ENCODE peak calls at places on chromosome 9, in five cellular contexts. O is astrocyte, T is tibial artery, V is suprapubic skin, U is mucosa of descending colon. H is an unnamed sample.

GRCh38 chr9:90795879-90796317 is 5.7 kb upstream of the SYK start:
- DNase-seq in O (no peak), T (no peak), V (no peak), U (no peak), H (no peak)

GRCh38 chr9:113913426-113914195 is 37.5 kb downstream of the ZNF618 start:
- DNase-seq in O (no peak), T (peak; percentile 90), V (no peak), U (no peak), H (no peak)

GRCh38 chr9:106941901-106942300 is 78.9 kb downstream of the ZNF462 start:
- DNase-seq in O (no peak), T (no peak), V (no peak), U (no peak), H (no peak)

GRCh38 chr9:18848657-18849056 is 184.4 kb downstream of the SAXO1 start:
- DNase-seq in O (peak; percentile 14), T (no peak), V (no peak), U (no peak), H (no peak)

GRCh38 chr9:84731696-84732095 is 62.2 kb downstream of the NTRK2 start:
- DNase-seq in O (no peak), T (no peak), V (no peak), U (no peak), H (no peak)

GRCh38 chr9:9275656-9276055 is 1337.1 kb downstream of the PTPRD start:
- DNase-seq in O (no peak), T (no peak), V (no peak), U (no peak), H (no peak)

GRCh38 chr9:120475341-120475740 is 104.6 kb downstream of the CDK5RAP2 start:
- DNase-seq in O (peak; percentile 87), T (no peak), V (no peak), U (no peak), H (no peak)

GRCh38 chr9:137598943-137599342 is 6.5 kb upstream of the ARRDC1 start:
- DNase-seq in O (no peak), T (no peak), V (no peak), U (no peak), H (no peak)

GRCh38 chr9:16992138-16992537 is 121.7 kb upstream of the BNC2 start:
- DNase-seq in O (no peak), T (no peak), V (no peak), U (no peak), H (no peak)

GRCh38 chr9:6931913-6932312 is 174.1 kb downstream of the KDM4C start:
- DNase-seq in O (peak; percentile 90), T (no peak), V (no peak), U (no peak), H (no peak)

GRCh38 chr9:136172412-136173079 is 32.4 kb downstream of the LHX3 start:
- DNase-seq in O (no peak), T (no peak), V (no peak), U (no peak), H (peak; percentile 48)

GRCh38 chr9:124270504-124271335 is 13.0 kb downstream of the NEK6 start:
- DNase-seq in O (no peak), T (peak; percentile 96), V (no peak), U (peak; percentile 77), H (no peak)

GRCh38 chr9:7983361-7983974 is 183.9 kb upstream of the DMAC1 start:
- DNase-seq in O (no peak), T (no peak), V (no peak), U (no peak), H (no peak)

DNA sequence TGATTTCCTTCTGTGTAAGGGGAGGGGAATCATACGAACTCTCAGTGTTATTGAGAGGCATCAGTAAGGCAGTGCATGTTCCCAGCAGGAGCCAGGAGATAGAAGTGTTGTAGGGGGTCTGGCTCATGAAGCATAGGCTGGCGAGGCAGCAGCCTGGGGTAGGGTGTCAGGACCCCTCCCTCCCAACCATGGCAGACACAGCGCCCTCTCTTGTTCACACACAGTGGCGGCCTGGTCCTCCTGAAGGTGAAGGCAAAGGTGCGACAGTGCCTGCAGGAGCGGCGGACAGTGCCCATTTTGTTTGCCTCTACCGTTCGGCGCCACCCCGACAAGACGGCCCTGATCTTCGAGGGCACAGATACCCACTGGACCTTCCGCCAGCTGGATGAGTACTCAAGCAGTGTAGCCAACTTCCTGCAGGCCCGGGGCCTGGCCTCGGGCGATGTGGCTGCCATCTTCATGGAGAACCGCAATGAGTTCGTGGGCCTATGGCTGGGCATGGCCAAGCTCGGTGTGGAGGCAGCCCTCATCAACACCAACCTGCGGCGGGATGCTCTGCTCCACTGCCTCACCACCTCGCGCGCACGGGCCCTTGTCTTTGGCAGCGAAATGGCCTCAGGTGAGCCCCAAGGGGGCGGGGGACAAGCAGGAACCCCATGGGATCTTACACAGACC is 4.7 kb downstream of the SLC27A4 start:
- DNase-seq in O (no peak), T (no peak), V (no peak), U (no peak), H (no peak)
- H3K36me3 ChIP-seq in O (peaks cover 28% of the 10 kb centered on the region), T (peaks cover 79% of the 10 kb centered on the region), V (peaks cover 75% of the 10 kb centered on the region), U (peaks cover 5% of the 10 kb centered on the region), H (peaks cover 72% of the 10 kb centered on the region)

GRCh38 chr9:80496901-80497565 is 925.3 kb downstream of the TLE4 start:
- DNase-seq in O (no peak), T (no peak), V (no peak), U (no peak), H (no peak)

GRCh38 chr9:80498165-80498564 is 926.4 kb downstream of the TLE4 start:
- DNase-seq in O (no peak), T (no peak), V (no peak), U (no peak), H (no peak)

GRCh38 chr9:80501635-80502034 is 929.9 kb downstream of the TLE4 start:
- DNase-seq in O (peak; percentile 2), T (no peak), V (no peak), U (no peak), H (no peak)

GRCh38 chr9:80503692-80504400 is 932.1 kb downstream of the TLE4 start:
- DNase-seq in O (no peak), T (no peak), V (no peak), U (no peak), H (no peak)

GRCh38 chr9:80500300-80500699 is 928.5 kb downstream of the TLE4 start:
- DNase-seq in O (no peak), T (no peak), V (no peak), U (no peak), H (no peak)
- TF ChIP-seq CTCF in O (no peak), T (no peak), V (no peak), U (no peak), H (no peak)

GRCh38 chr9:129916707-129917106 is 81.4 kb downstream of the USP20 start:
- DNase-seq in O (no peak), T (no peak), V (no peak), U (no peak), H (no peak)
- H3K36me3 ChIP-seq in O (no peaks in the 10 kb centered on the region), T (peaks cover 12% of the 10 kb centered on the region), V (peaks cover 13% of the 10 kb centered on the region), U (no peaks in the 10 kb centered on the region), H (peaks cover 30% of the 10 kb centered on the region)

GRCh38 chr9:127909839-127910273 is 7.0 kb downstream of the ST6GALNAC4 start:
- DNase-seq in O (no peak), T (no peak), V (no peak), U (no peak), H (no peak)

GRCh38 chr9:127912296-127912695 is 4.5 kb downstream of the ST6GALNAC4 start:
- DNase-seq in O (no peak), T (no peak), V (no peak), U (no peak), H (peak; percentile 81)

GRCh38 chr9:127912882-127913281 is 4.0 kb downstream of the ST6GALNAC4 start:
- DNase-seq in O (no peak), T (no peak), V (no peak), U (peak; percentile 85), H (peak; percentile 82)

GRCh38 chr9:127908660-127908926 is 8.2 kb downstream of the ST6GALNAC4 start:
- DNase-seq in O (no peak), T (no peak), V (no peak), U (no peak), H (no peak)

DNA sequence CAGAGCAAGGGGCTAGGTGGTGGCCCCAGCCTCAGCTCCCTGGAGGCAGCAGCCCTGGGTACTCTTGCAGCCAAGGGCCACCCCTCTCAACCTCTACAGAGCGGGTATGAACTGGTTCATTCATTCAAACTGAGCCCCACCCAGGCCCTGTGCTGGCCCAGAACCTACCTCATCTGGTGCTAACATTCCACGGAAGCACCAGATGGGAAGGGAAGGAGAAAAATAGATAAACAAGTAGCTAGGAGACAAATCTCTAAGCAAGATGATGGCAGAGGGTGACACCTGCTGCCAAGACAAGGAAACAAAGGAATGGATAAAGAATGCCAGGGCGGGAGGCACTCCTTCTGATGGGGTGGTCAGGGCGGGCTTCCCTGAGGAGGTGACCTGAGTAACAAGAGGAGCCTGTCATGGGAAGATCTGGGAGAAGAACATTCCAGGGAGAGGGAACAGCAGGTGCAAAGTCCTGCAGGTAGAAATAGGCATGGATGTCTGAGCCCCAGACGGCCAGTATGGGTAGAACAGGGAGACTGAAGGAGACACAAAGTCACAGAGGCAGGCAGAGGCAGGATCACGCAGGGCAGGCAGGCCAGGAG is 6.1 kb downstream of the ST6GALNAC4 start:
- DNase-seq in O (no peak), T (no peak), V (no peak), U (no peak), H (no peak)
- TF ChIP-seq CTCF in O (no peak), T (no peak), V (no peak), U (no peak), H (no peak)

GRCh38 chr9:21933865-21934264 is 60.3 kb downstream of the CDKN2A start:
- DNase-seq in O (peak; percentile 33), T (no peak), V (no peak), U (no peak), H (no peak)
- H3K36me3 ChIP-seq in O (no peaks in the 10 kb centered on the region), T (peaks cover 18% of the 10 kb centered on the region), V (peaks cover 9% of the 10 kb centered on the region), U (no peaks in the 10 kb centered on the region), H (peaks cover 7% of the 10 kb centered on the region)

GRCh38 chr9:99929652-99930051 is 23.2 kb downstream of the STX17 start:
- DNase-seq in O (no peak), T (no peak), V (no peak), U (no peak), H (no peak)
- TF ChIP-seq CTCF in O (no peak), T (no peak), V (no peak), U (no peak), H (no peak)

DNA sequence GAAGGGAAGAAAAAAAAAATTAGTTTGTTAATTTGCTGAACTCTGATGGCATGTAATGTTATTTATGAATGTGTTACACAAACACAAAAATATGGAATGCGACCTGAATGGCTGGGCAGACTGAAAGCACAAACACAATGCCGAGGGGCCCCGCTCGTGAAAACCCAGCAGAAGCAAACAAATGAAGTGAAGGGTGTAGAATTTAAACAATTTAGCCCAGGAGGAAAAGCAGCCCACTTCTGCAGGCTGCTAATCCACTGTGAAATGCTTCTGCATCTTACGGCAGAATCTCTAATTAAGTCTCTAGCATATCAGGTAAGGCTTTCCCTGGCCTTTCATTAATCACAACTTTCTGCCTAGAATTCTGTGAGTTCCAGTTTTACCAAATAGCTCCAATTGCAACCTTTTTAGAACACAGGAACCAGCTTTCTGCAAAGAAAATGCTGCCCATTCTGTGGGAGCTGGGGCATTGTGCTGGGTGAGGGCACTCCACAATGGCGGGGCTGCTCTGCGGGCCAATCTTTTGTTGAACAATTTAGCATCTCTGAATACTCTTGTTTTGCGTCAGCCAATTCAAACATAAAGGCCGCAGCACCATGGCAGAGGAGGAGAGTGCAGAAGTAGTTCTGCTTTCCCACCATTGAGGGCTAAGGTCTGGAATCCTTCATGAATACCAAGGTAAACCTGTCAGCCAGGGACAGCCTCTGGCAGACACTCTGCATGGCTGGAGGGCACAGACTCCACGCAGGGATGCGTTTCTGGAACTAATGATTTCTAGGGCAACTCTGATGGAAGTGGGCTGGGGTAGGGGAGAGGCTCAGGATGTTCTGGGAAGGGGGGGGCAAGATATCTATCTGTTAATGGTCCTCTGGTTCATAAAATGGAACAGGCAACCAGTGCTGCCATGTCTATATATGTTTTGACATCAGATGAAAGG is 66.3 kb downstream of the PTCH1 start:
- DNase-seq in O (no peak), T (no peak), V (no peak), U (no peak), H (no peak)
- H3K36me3 ChIP-seq in O (peaks cover 2% of the 10 kb centered on the region), T (peaks cover 100% of the 10 kb centered on the region), V (peaks cover 87% of the 10 kb centered on the region), U (peaks cover 5% of the 10 kb centered on the region), H (peaks cover 33% of the 10 kb centered on the region)